ENCODE peak calls at places on chromosome 15, in five cellular contexts. One of them, this sample, is unnamed.

GRCh38 chr15:84992157-84992940 is 10.7 kb downstream of the PDE8A start:
- DNase-seq in NCI-H2081: no peak
- DNase-seq in omental fat pad: no peak
- DNase-seq in HCEC 1CT: peak; percentile 78
- DNase-seq in body of pancreas: no peak
- DNase-seq in this sample: no peak

GRCh38 chr15:51336011-51336410 is 2.4 kb downstream of the CYP19A1 start:
- DNase-seq in body of pancreas: no peak
- DNase-seq in NCI-H2081: no peak
- DNase-seq in omental fat pad: no peak
- DNase-seq in HCEC 1CT: no peak
- DNase-seq in this sample: no peak

GRCh38 chr15:89912145-89912673 is 543 bp downstream of the ARPIN start:
- DNase-seq in omental fat pad: no peak
- DNase-seq in NCI-H2081: no peak
- DNase-seq in body of pancreas: peak; percentile 62
- DNase-seq in HCEC 1CT: no peak
- DNase-seq in this sample: peak; percentile 57

GRCh38 chr15:39588531-39589192 is 7.8 kb downstream of the THBS1 start:
- DNase-seq in omental fat pad: no peak
- DNase-seq in HCEC 1CT: no peak
- DNase-seq in NCI-H2081: no peak
- DNase-seq in body of pancreas: no peak
- DNase-seq in this sample: no peak

GRCh38 chr15:69557340-69558137 is 104.9 kb downstream of the RPLP1 start:
- DNase-seq in omental fat pad: peak; percentile 30
- DNase-seq in HCEC 1CT: peak; percentile 88
- DNase-seq in body of pancreas: peak; percentile 50
- DNase-seq in NCI-H2081: peak; percentile 61
- DNase-seq in this sample: peak; percentile 87

GRCh38 chr15:70722266-70723123 is 40.9 kb downstream of the UACA start:
- DNase-seq in HCEC 1CT: peak; percentile 72
- DNase-seq in omental fat pad: no peak
- DNase-seq in NCI-H2081: peak; percentile 15
- DNase-seq in body of pancreas: no peak
- DNase-seq in this sample: no peak

GRCh38 chr15:39388118-39388517 is 192.8 kb upstream of the THBS1 start:
- DNase-seq in NCI-H2081: no peak
- DNase-seq in HCEC 1CT: no peak
- DNase-seq in body of pancreas: no peak
- DNase-seq in omental fat pad: no peak
- DNase-seq in this sample: no peak

GRCh38 chr15:29122506-29122905 is 147.1 kb downstream of the NSMCE3 start:
- DNase-seq in omental fat pad: no peak
- DNase-seq in NCI-H2081: no peak
- DNase-seq in body of pancreas: no peak
- DNase-seq in HCEC 1CT: no peak
- DNase-seq in this sample: no peak

GRCh38 chr15:60649845-60650548 is 171.1 kb upstream of the ICE2 start:
- DNase-seq in body of pancreas: no peak
- DNase-seq in NCI-H2081: no peak
- DNase-seq in omental fat pad: no peak
- DNase-seq in HCEC 1CT: no peak
- DNase-seq in this sample: no peak

GRCh38 chr15:63046927-63047760 is 4.6 kb downstream of the TPM1 start:
- DNase-seq in omental fat pad: no peak
- DNase-seq in HCEC 1CT: no peak
- DNase-seq in NCI-H2081: no peak
- DNase-seq in body of pancreas: no peak
- DNase-seq in this sample: no peak

GRCh38 chr15:90203922-90204321 is 2.8 kb downstream of the SEMA4B start:
- DNase-seq in HCEC 1CT: no peak
- DNase-seq in omental fat pad: no peak
- DNase-seq in body of pancreas: peak; percentile 46
- DNase-seq in NCI-H2081: no peak
- DNase-seq in this sample: no peak

GRCh38 chr15:80424381-80424780 is 20.2 kb downstream of the ARNT2 start:
- DNase-seq in HCEC 1CT: no peak
- DNase-seq in omental fat pad: no peak
- DNase-seq in NCI-H2081: no peak
- DNase-seq in body of pancreas: no peak
- DNase-seq in this sample: no peak

GRCh38 chr15:59298255-59298856 is 74.3 kb downstream of the MYO1E start:
- DNase-seq in omental fat pad: no peak
- DNase-seq in HCEC 1CT: no peak
- DNase-seq in body of pancreas: no peak
- DNase-seq in NCI-H2081: no peak
- DNase-seq in this sample: no peak

GRCh38 chr15:82895983-82896382 is 56.5 kb downstream of the HOMER2 start:
- DNase-seq in HCEC 1CT: no peak
- DNase-seq in NCI-H2081: no peak
- DNase-seq in omental fat pad: no peak
- DNase-seq in body of pancreas: no peak
- DNase-seq in this sample: peak; percentile 21

GRCh38 chr15:70091649-70092461 is 5.9 kb downstream of the TLE3 start:
- DNase-seq in HCEC 1CT: no peak
- DNase-seq in body of pancreas: no peak
- DNase-seq in NCI-H2081: peak; percentile 66
- DNase-seq in omental fat pad: no peak
- DNase-seq in this sample: peak; percentile 72

GRCh38 chr15:98382139-98382538 is 266.2 kb upstream of the IGF1R start:
- DNase-seq in omental fat pad: no peak
- DNase-seq in HCEC 1CT: no peak
- DNase-seq in body of pancreas: no peak
- DNase-seq in NCI-H2081: no peak
- DNase-seq in this sample: no peak

GRCh38 chr15:64865998-64866520 is 24.3 kb downstream of the PLEKHO2 start:
- DNase-seq in omental fat pad: no peak
- DNase-seq in NCI-H2081: no peak
- DNase-seq in HCEC 1CT: peak; percentile 90
- DNase-seq in body of pancreas: no peak
- DNase-seq in this sample: peak; percentile 71

GRCh38 chr15:41574158-41574557 is 15.1 kb downstream of the TYRO3 start:
- DNase-seq in NCI-H2081: no peak
- DNase-seq in omental fat pad: no peak
- DNase-seq in HCEC 1CT: no peak
- DNase-seq in body of pancreas: no peak
- DNase-seq in this sample: no peak

GRCh38 chr15:63763476-63764123 is 70.1 kb downstream of the HERC1 start:
- DNase-seq in NCI-H2081: no peak
- DNase-seq in HCEC 1CT: peak; percentile 74
- DNase-seq in omental fat pad: no peak
- DNase-seq in body of pancreas: no peak
- DNase-seq in this sample: no peak

GRCh38 chr15:33907326-33907725 is 61.0 kb upstream of the CHRM5 start:
- DNase-seq in HCEC 1CT: no peak
- DNase-seq in NCI-H2081: no peak
- DNase-seq in body of pancreas: no peak
- DNase-seq in omental fat pad: no peak
- DNase-seq in this sample: no peak

GRCh38 chr15:74664028-74664616 is 31.7 kb downstream of the EDC3 start:
- DNase-seq in omental fat pad: no peak
- DNase-seq in body of pancreas: peak; percentile 69
- DNase-seq in NCI-H2081: peak; percentile 6
- DNase-seq in HCEC 1CT: peak; percentile 23
- DNase-seq in this sample: peak; percentile 91

GRCh38 chr15:41894791-41895463 is 1.1 kb upstream of the SPTBN5 start:
- DNase-seq in HCEC 1CT: peak; percentile 39
- DNase-seq in omental fat pad: peak; percentile 56
- DNase-seq in NCI-H2081: peak; percentile 53
- DNase-seq in body of pancreas: peak; percentile 84
- DNase-seq in this sample: no peak

This sample was measured in left lobe of liver.